ENCODE peak calls at places on chromosomes 7 and 10, in six cellular contexts. One of them, this sample, is unnamed.
A peak's percentile ranks its signal among the peaks of the same experiment; 100 is the strongest.

GRCh38 chr10:3714526-3714925 is 70.5 kb downstream of the KLF6 start:
- DNase-seq in naive thymus-derived CD8-positive, alpha-beta T cell: no peak
- DNase-seq in HuH-7: no peak
- DNase-seq in amygdala: no peak
- DNase-seq in nucleus accumbens: no peak
- DNase-seq in fibroblast of pulmonary artery: no peak
- DNase-seq in this sample: no peak

GRCh38 chr7:71131256-71131752 is 640 bp upstream of the GALNT17 start:
- DNase-seq in fibroblast of pulmonary artery: no peak
- DNase-seq in nucleus accumbens: peak; percentile 54
- DNase-seq in amygdala: peak; percentile 32
- DNase-seq in HuH-7: no peak
- DNase-seq in naive thymus-derived CD8-positive, alpha-beta T cell: no peak
- DNase-seq in this sample: no peak

GRCh38 chr7:43141091-43141490 is 28.6 kb downstream of the HECW1 start:
- DNase-seq in naive thymus-derived CD8-positive, alpha-beta T cell: no peak
- DNase-seq in amygdala: no peak
- DNase-seq in HuH-7: no peak
- DNase-seq in fibroblast of pulmonary artery: no peak
- DNase-seq in nucleus accumbens: no peak
- DNase-seq in this sample: no peak

GRCh38 chr7:3696113-3696512 is 395.1 kb downstream of the SDK1 start:
- DNase-seq in fibroblast of pulmonary artery: no peak
- DNase-seq in amygdala: no peak
- DNase-seq in HuH-7: no peak
- DNase-seq in naive thymus-derived CD8-positive, alpha-beta T cell: no peak
- DNase-seq in nucleus accumbens: no peak
- DNase-seq in this sample: no peak

GRCh38 chr10:6912021-6912420 is 331.9 kb upstream of the PRKCQ start:
- DNase-seq in naive thymus-derived CD8-positive, alpha-beta T cell: no peak
- DNase-seq in HuH-7: no peak
- DNase-seq in amygdala: no peak
- DNase-seq in nucleus accumbens: no peak
- DNase-seq in fibroblast of pulmonary artery: no peak
- DNase-seq in this sample: no peak

GRCh38 chr7:41403291-41403690 is 299.6 kb downstream of the INHBA start:
- DNase-seq in amygdala: no peak
- DNase-seq in naive thymus-derived CD8-positive, alpha-beta T cell: no peak
- DNase-seq in nucleus accumbens: no peak
- DNase-seq in fibroblast of pulmonary artery: no peak
- DNase-seq in HuH-7: no peak
- DNase-seq in this sample: no peak

GRCh38 chr7:33093266-33093665 is 15.9 kb downstream of the RP9 start:
- DNase-seq in HuH-7: no peak
- DNase-seq in amygdala: no peak
- DNase-seq in naive thymus-derived CD8-positive, alpha-beta T cell: no peak
- DNase-seq in nucleus accumbens: no peak
- DNase-seq in fibroblast of pulmonary artery: no peak
- DNase-seq in this sample: no peak

GRCh38 chr10:64142395-64142794 is 621.2 kb downstream of the REEP3 start:
- DNase-seq in amygdala: no peak
- DNase-seq in naive thymus-derived CD8-positive, alpha-beta T cell: no peak
- DNase-seq in nucleus accumbens: no peak
- DNase-seq in HuH-7: no peak
- DNase-seq in fibroblast of pulmonary artery: no peak
- DNase-seq in this sample: no peak

GRCh38 chr10:112115781-112116385 is 67.7 kb downstream of the GPAM start:
- DNase-seq in fibroblast of pulmonary artery: peak; percentile 12
- DNase-seq in HuH-7: peak; percentile 72
- DNase-seq in amygdala: no peak
- DNase-seq in naive thymus-derived CD8-positive, alpha-beta T cell: peak; percentile 32
- DNase-seq in nucleus accumbens: no peak
- DNase-seq in this sample: peak; percentile 32

GRCh38 chr10:125217986-125218675 is 57.8 kb upstream of the CTBP2 start:
- DNase-seq in HuH-7: peak; percentile 51
- DNase-seq in naive thymus-derived CD8-positive, alpha-beta T cell: no peak
- DNase-seq in fibroblast of pulmonary artery: no peak
- DNase-seq in amygdala: no peak
- DNase-seq in nucleus accumbens: no peak
- DNase-seq in this sample: peak; percentile 46

GRCh38 chr7:80637911-80638765 is at the start of gene CD36:
- DNase-seq in amygdala: no peak
- DNase-seq in nucleus accumbens: no peak
- DNase-seq in naive thymus-derived CD8-positive, alpha-beta T cell: no peak
- DNase-seq in HuH-7: no peak
- DNase-seq in fibroblast of pulmonary artery: no peak
- DNase-seq in this sample: no peak

GRCh38 chr7:47492720-47493119 is 89.2 kb downstream of the TNS3 start:
- DNase-seq in fibroblast of pulmonary artery: no peak
- DNase-seq in naive thymus-derived CD8-positive, alpha-beta T cell: no peak
- DNase-seq in nucleus accumbens: no peak
- DNase-seq in HuH-7: no peak
- DNase-seq in amygdala: no peak
- DNase-seq in this sample: no peak

GRCh38 chr10:112672706-112673105 is 225.7 kb downstream of the VTI1A start:
- DNase-seq in naive thymus-derived CD8-positive, alpha-beta T cell: no peak
- DNase-seq in nucleus accumbens: no peak
- DNase-seq in amygdala: no peak
- DNase-seq in fibroblast of pulmonary artery: no peak
- DNase-seq in HuH-7: no peak
- DNase-seq in this sample: no peak

GRCh38 chr10:35442006-35442405 is 105.7 kb downstream of the CCNY start:
- DNase-seq in amygdala: no peak
- DNase-seq in HuH-7: no peak
- DNase-seq in naive thymus-derived CD8-positive, alpha-beta T cell: no peak
- DNase-seq in nucleus accumbens: no peak
- DNase-seq in fibroblast of pulmonary artery: no peak
- DNase-seq in this sample: no peak

GRCh38 chr7:150403376-150404171 is 24.4 kb downstream of the ZNF775 start:
- DNase-seq in fibroblast of pulmonary artery: no peak
- DNase-seq in HuH-7: no peak
- DNase-seq in nucleus accumbens: no peak
- DNase-seq in naive thymus-derived CD8-positive, alpha-beta T cell: no peak
- DNase-seq in amygdala: no peak
- DNase-seq in this sample: no peak

GRCh38 chr7:41046221-41046761 is 656.6 kb downstream of the INHBA start:
- DNase-seq in naive thymus-derived CD8-positive, alpha-beta T cell: no peak
- DNase-seq in amygdala: no peak
- DNase-seq in HuH-7: no peak
- DNase-seq in nucleus accumbens: no peak
- DNase-seq in fibroblast of pulmonary artery: peak; percentile 80
- DNase-seq in this sample: peak; percentile 26

GRCh38 chr7:139613971-139614411 is 90.5 kb downstream of the CLEC2L start:
- DNase-seq in HuH-7: no peak
- DNase-seq in naive thymus-derived CD8-positive, alpha-beta T cell: no peak
- DNase-seq in fibroblast of pulmonary artery: no peak
- DNase-seq in amygdala: no peak
- DNase-seq in nucleus accumbens: no peak
- DNase-seq in this sample: no peak

GRCh38 chr7:99393363-99394187 is 14.8 kb downstream of the PDAP1 start:
- DNase-seq in nucleus accumbens: no peak
- DNase-seq in naive thymus-derived CD8-positive, alpha-beta T cell: no peak
- DNase-seq in fibroblast of pulmonary artery: no peak
- DNase-seq in HuH-7: no peak
- DNase-seq in amygdala: no peak
- DNase-seq in this sample: no peak

GRCh38 chr10:109968954-109969644 is 38.7 kb upstream of the ADD3 start:
- DNase-seq in amygdala: no peak
- DNase-seq in fibroblast of pulmonary artery: no peak
- DNase-seq in HuH-7: no peak
- DNase-seq in naive thymus-derived CD8-positive, alpha-beta T cell: no peak
- DNase-seq in nucleus accumbens: peak; percentile 14
- DNase-seq in this sample: no peak

GRCh38 chr7:17598846-17599245 is 300.4 kb downstream of the AHR start:
- DNase-seq in HuH-7: no peak
- DNase-seq in nucleus accumbens: no peak
- DNase-seq in naive thymus-derived CD8-positive, alpha-beta T cell: no peak
- DNase-seq in fibroblast of pulmonary artery: no peak
- DNase-seq in amygdala: no peak
- DNase-seq in this sample: no peak

GRCh38 chr10:110867807-110868465 is 3.8 kb upstream of the PDCD4 start:
- DNase-seq in naive thymus-derived CD8-positive, alpha-beta T cell: no peak
- DNase-seq in nucleus accumbens: no peak
- DNase-seq in HuH-7: no peak
- DNase-seq in amygdala: no peak
- DNase-seq in fibroblast of pulmonary artery: no peak
- DNase-seq in this sample: no peak

GRCh38 chr7:46135561-46135960 is 214.5 kb upstream of the IGFBP3 start:
- DNase-seq in fibroblast of pulmonary artery: no peak
- DNase-seq in nucleus accumbens: no peak
- DNase-seq in naive thymus-derived CD8-positive, alpha-beta T cell: no peak
- DNase-seq in HuH-7: no peak
- DNase-seq in amygdala: no peak
- DNase-seq in this sample: no peak

GRCh38 chr7:80319461-80319860 is 184.8 kb downstream of the GNAI1 start:
- DNase-seq in HuH-7: no peak
- DNase-seq in amygdala: no peak
- DNase-seq in nucleus accumbens: no peak
- DNase-seq in naive thymus-derived CD8-positive, alpha-beta T cell: no peak
- DNase-seq in fibroblast of pulmonary artery: no peak
- DNase-seq in this sample: no peak

GRCh38 chr7:105567821-105568220 is 13.5 kb downstream of the EFCAB10 start:
- DNase-seq in amygdala: no peak
- DNase-seq in naive thymus-derived CD8-positive, alpha-beta T cell: no peak
- DNase-seq in HuH-7: no peak
- DNase-seq in fibroblast of pulmonary artery: no peak
- DNase-seq in nucleus accumbens: no peak
- DNase-seq in this sample: no peak

GRCh38 chr7:14687777-14688176 is 214.8 kb downstream of the DGKB start:
- DNase-seq in amygdala: no peak
- DNase-seq in fibroblast of pulmonary artery: peak; percentile 29
- DNase-seq in naive thymus-derived CD8-positive, alpha-beta T cell: no peak
- DNase-seq in nucleus accumbens: no peak
- DNase-seq in HuH-7: peak; percentile 28
- DNase-seq in this sample: no peak